ENCODE peak calls at places on chromosomes 5 and 9, in four cellular contexts. Y is cardiac muscle cell, M is prostate gland, N is IMR-90. B is an unnamed sample.

GRCh38 chr5:73701566-73701965 is 75.6 kb downstream of the ARHGEF28 start:
- DNase-seq in Y (no peak), M (no peak), N (no peak), B (no peak)

GRCh38 chr9:21968331-21969010 is 25.7 kb downstream of the CDKN2A start:
- DNase-seq in Y (peak; percentile 53), M (no peak), N (no peak), B (no peak)

GRCh38 chr9:76803083-76803482 is 38.8 kb downstream of the PCA3 start:
- DNase-seq in Y (no peak), M (no peak), N (no peak), B (no peak)

GRCh38 chr5:52709171-52709925 is 78.4 kb upstream of the ITGA1 start:
- DNase-seq in Y (no peak), M (no peak), N (peak; percentile 42), B (no peak)

GRCh38 chr5:171314728-171315385 is 5.8 kb downstream of the TLX3 start:
- DNase-seq in Y (no peak), M (no peak), N (no peak), B (no peak)

GRCh38 chr5:67165524-67166459 is 30.8 kb downstream of the CD180 start:
- DNase-seq in Y (peak; percentile 84), M (peak; percentile 78), N (peak; percentile 61), B (peak; percentile 26)

GRCh38 chr5:54217826-54218503 is 92.4 kb downstream of the ARL15 start:
- DNase-seq in Y (peak; percentile 69), M (peak; percentile 42), N (peak; percentile 82), B (peak; percentile 33)

GRCh38 chr5:117769877-117770276 is 1195.3 kb upstream of the SEMA6A start:
- DNase-seq in Y (no peak), M (no peak), N (no peak), B (no peak)

GRCh38 chr9:93080406-93080805 is 15.6 kb upstream of the CARD19 start:
- DNase-seq in Y (no peak), M (no peak), N (no peak), B (no peak)

GRCh38 chr9:135818718-135819475 is 88.4 kb downstream of the CAMSAP1 start:
- DNase-seq in Y (no peak), M (no peak), N (no peak), B (no peak)

GRCh38 chr5:146724975-146725374 is 153.6 kb downstream of the PPP2R2B start:
- DNase-seq in Y (no peak), M (no peak), N (peak; percentile 2), B (no peak)

GRCh38 chr5:77239126-77239741 is 28.8 kb downstream of the PDE8B start:
- DNase-seq in Y (no peak), M (no peak), N (no peak), B (peak; percentile 24)

GRCh38 chr9:114202396-114202795 is 47.1 kb downstream of the COL27A1 start:
- DNase-seq in Y (no peak), M (no peak), N (no peak), B (no peak)

GRCh38 chr9:78745331-78745730 is 448.4 kb downstream of the PSAT1 start:
- DNase-seq in Y (no peak), M (no peak), N (peak; percentile 37), B (no peak)

GRCh38 chr5:96075579-96076289 is 114.1 kb upstream of the ELL2 start:
- DNase-seq in Y (no peak), M (no peak), N (no peak), B (no peak)

GRCh38 chr5:148166550-148167283 is 1.6 kb upstream of the SPINK14 start:
- DNase-seq in Y (no peak), M (no peak), N (no peak), B (no peak)

GRCh38 chr9:94779101-94779500 is 52.6 kb downstream of the AOPEP start:
- DNase-seq in Y (no peak), M (no peak), N (no peak), B (no peak)

GRCh38 chr9:94779693-94780290 is 53.3 kb downstream of the AOPEP start:
- DNase-seq in Y (no peak), M (no peak), N (no peak), B (no peak)

GRCh38 chr9:94782367-94783120 is 56.0 kb downstream of the AOPEP start:
- DNase-seq in Y (no peak), M (no peak), N (peak; percentile 83), B (no peak)

GRCh38 chr9:94783121-94783664 is 56.7 kb downstream of the AOPEP start:
- DNase-seq in Y (peak; percentile 91), M (peak; percentile 96), N (peak; percentile 87), B (peak; percentile 83)

GRCh38 chr9:94780516-94780950 is 54.0 kb downstream of the AOPEP start:
- DNase-seq in Y (peak; percentile 54), M (no peak), N (no peak), B (no peak)
- H3K27ac ChIP-seq in Y (peak overlapping the region; percentile 77), M (no peak overlapping the region), N (no peak overlapping the region), B (no peak overlapping the region)

DNA sequence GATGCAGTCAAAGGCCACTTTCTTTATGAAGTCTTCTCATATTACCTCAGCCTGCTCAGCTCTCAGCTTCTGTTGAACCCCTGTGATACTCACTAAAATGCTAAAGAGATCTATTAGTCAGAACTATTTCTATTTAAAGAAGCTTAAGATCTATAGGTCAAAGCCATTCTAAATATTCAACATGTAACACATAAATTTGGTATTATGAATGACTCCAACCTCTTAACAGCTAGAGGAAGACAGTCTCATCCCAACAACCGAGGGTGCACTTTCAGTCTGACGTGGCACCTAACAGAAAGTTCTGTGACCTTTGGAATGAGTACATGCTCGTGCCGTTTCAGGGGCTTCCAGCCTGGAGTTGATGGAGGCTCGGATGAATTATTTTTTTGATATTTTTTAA is 301.5 kb upstream of the VLDLR start:
- DNase-seq in Y (no peak), M (no peak), N (peak; percentile 67), B (no peak)
- H3K9me3 ChIP-seq in Y (no peaks in the 10 kb centered on the region), M (no peaks in the 10 kb centered on the region), N (no peaks in the 10 kb centered on the region), B (no peaks in the 10 kb centered on the region)

GRCh38 chr9:18474778-18475177 is 825 bp downstream of the ADAMTSL1 start:
- DNase-seq in Y (no peak), M (no peak), N (peak; percentile 72), B (no peak)

GRCh38 chr9:18479405-18479804 is 5.5 kb downstream of the ADAMTSL1 start:
- DNase-seq in Y (no peak), M (no peak), N (no peak), B (no peak)

GRCh38 chr9:18478517-18479361 is 4.8 kb downstream of the ADAMTSL1 start:
- DNase-seq in Y (peak; percentile 43), M (no peak), N (peak; percentile 70), B (no peak)

GRCh38 chr9:18477719-18478118 is 3.8 kb downstream of the ADAMTSL1 start:
- DNase-seq in Y (no peak), M (no peak), N (no peak), B (no peak)

GRCh38 chr9:18477121-18477705 is 3.3 kb downstream of the ADAMTSL1 start:
- DNase-seq in Y (no peak), M (no peak), N (no peak), B (no peak)
- H3K27ac ChIP-seq in Y (no peak overlapping the region), M (no peak overlapping the region), N (no peak overlapping the region), B (no peak overlapping the region)

DNA sequence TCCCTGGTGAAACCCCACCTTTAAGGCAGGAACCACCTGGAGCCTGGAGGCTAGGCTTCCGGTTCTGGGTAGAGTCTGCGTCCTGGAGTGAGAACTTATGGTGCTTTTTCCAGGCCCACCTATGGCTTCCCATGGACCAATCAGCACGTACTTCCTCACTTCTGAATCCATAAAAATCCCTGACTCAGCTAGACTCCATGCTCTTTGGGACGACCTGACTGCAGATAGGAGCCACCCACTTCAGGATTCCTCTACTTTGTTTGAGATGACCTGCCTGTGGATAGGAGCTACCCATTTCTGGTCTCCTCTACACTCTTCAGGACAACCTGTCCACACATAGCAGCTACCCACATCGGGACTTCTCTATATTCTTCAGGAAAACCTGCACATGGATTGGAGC is 168.8 kb upstream of the IRX2 start:
- DNase-seq in Y (no peak), M (no peak), N (no peak), B (no peak)
- H3K9me3 ChIP-seq in Y (no peaks in the 10 kb centered on the region), M (no peaks in the 10 kb centered on the region), N (peaks cover 43% of the 10 kb centered on the region), B (peaks cover 38% of the 10 kb centered on the region)

GRCh38 chr5:79729686-79730085 is 40.0 kb downstream of the CMYA5 start:
- DNase-seq in Y (no peak), M (no peak), N (no peak), B (no peak)
- H3K27ac ChIP-seq in Y (no peak overlapping the region), M (no peak overlapping the region), N (no peak overlapping the region), B (no peak overlapping the region)

DNA sequence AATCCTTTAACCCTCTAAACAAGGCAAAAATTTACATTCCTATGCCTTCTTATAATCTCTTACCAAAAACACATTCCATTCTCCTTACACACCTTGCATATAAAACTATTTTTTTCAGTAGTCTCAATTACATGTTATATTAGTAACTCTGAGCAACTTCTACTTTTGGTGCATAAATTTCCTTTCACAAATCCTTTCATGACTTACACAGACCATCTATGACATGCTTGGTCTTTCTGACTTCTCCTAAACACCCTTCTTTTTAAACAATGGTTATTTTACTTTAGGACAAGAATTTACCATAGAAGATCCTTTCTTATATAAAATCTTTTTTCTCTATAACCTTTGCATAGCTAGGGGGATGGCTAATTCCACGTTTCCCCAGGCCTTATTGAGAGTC is 208.0 kb upstream of the ARRDC3 start:
- DNase-seq in Y (no peak), M (no peak), N (no peak), B (no peak)
- H3K9me3 ChIP-seq in Y (peaks cover 3% of the 10 kb centered on the region), M (no peaks in the 10 kb centered on the region), N (no peaks in the 10 kb centered on the region), B (peaks cover 18% of the 10 kb centered on the region)

DNA sequence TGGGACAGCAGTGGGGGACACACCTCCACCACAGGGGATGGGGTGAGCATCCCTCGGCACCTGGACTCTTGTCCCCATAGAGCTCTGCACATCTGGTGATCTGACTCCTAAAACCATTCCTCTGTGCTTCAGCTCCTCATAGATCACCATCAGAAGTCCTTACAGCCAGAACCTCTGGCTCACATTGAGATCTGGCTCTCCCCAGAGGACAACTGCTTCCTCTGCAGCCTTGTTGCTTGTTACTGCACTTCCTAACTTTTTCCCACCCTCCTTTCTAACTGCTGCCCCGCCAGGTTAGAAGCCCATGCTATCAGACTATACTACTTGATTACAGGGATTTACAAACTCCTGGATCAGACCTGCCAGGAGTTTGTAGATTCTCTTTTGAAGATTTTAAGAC is 64.5 kb downstream of the ARSB start:
- DNase-seq in Y (peak; percentile 63), M (no peak), N (peak; percentile 71), B (no peak)
- H3K27ac ChIP-seq in Y (no peak overlapping the region), M (no peak overlapping the region), N (no peak overlapping the region), B (no peak overlapping the region)

DNA sequence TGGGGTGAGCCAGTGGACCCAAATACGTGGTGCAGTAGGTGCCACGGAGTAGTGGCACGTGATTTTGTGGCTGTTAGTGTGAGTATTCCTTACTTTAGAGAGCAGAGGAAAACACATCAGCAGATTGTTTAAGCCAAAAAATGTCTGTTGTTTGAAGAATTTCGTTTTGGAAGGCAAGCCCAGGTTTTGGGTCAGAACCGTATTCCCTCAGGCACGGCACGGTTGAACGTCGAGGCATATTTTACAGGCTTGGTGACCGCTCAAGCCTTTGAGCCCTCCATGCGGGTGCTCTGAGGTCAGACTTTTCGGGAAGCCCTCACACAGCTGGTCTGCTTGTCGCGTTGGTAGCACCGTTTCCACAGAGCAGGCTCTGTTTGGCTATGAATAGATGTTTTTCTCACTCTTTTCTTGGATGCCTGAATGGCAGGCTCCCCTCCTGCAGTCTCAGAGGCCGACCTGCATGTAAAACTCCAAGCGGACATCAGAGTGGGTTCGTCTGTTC is 27.2 kb downstream of the NEK6 start:
- DNase-seq in Y (no peak), M (no peak), N (peak; percentile 50), B (no peak)
- H3K9me3 ChIP-seq in Y (no peaks in the 10 kb centered on the region), M (no peaks in the 10 kb centered on the region), N (no peaks in the 10 kb centered on the region), B (no peaks in the 10 kb centered on the region)

GRCh38 chr9:133340256-133340655 is 4.3 kb upstream of the SURF6 start:
- DNase-seq in Y (no peak), M (no peak), N (no peak), B (no peak)
- H3K27ac ChIP-seq in Y (no peak overlapping the region), M (no peak overlapping the region), N (no peak overlapping the region), B (no peak overlapping the region)